ENCODE peak calls at places on chromosome 6, in seven cellular contexts. S, G, B, I, C, K and Y are unnamed samples.

GRCh38 chr6:133430530-133430929 is 189.4 kb downstream of the EYA4 start:
- DNase-seq in S (no peak), K (no peak), G (no peak), B (no peak), C (no peak), I (no peak), Y (no peak)

GRCh38 chr6:129575378-129576118 is 134.4 kb downstream of the ARHGAP18 start:
- DNase-seq in C (no peak), B (peak), G (no peak), K (no peak), I (no peak), S (no peak), Y (no peak)

GRCh38 chr6:4447646-4448315 is 312.4 kb upstream of the ECI2 start:
- DNase-seq in S (no peak), G (no peak), K (no peak), I (no peak), B (no peak), C (no peak), Y (no peak)

GRCh38 chr6:104784884-104785283 is 74.8 kb downstream of the HACE1 start:
- DNase-seq in S (no peak), B (peak), C (no peak), G (no peak), K (no peak), I (no peak), Y (no peak)

GRCh38 chr6:4610256-4610655 is 165.9 kb upstream of the CDYL start:
- DNase-seq in K (no peak), I (peak), C (no peak), S (no peak), B (peak), G (no peak), Y (no peak)

GRCh38 chr6:5108068-5108467 is 22.9 kb downstream of the PPP1R3G start:
- DNase-seq in K (no peak), B (no peak), I (no peak), S (no peak), C (no peak), G (no peak), Y (no peak)

GRCh38 chr6:118646977-118647376 is 4.4 kb downstream of the CEP85L start:
- DNase-seq in B (no peak), S (no peak), C (no peak), G (no peak), I (no peak), K (no peak), Y (no peak)

GRCh38 chr6:142856607-142856856 is 88.4 kb downstream of the HIVEP2 start:
- DNase-seq in K (no peak), C (no peak), S (no peak), B (no peak), I (no peak), G (no peak), Y (no peak)

GRCh38 chr6:107957165-107957908 is 671 bp downstream of the SEC63 start:
- DNase-seq in C (peak), K (no peak), G (peak), I (peak), S (peak), B (peak), Y (peak)

GRCh38 chr6:36241728-36242127 is 28.1 kb upstream of the PNPLA1 start:
- DNase-seq in C (peak), S (no peak), K (no peak), B (no peak), G (no peak), I (no peak), Y (no peak)

GRCh38 chr6:46949662-46950280 is 28.0 kb upstream of the ADGRF5 start:
- DNase-seq in I (peak), B (no peak), K (no peak), C (no peak), G (no peak), S (no peak), Y (no peak)

GRCh38 chr6:145539831-145540230 is 195.5 kb downstream of the EPM2A start:
- DNase-seq in C (no peak), S (no peak), K (no peak), G (no peak), I (no peak), B (no peak), Y (no peak)

GRCh38 chr6:137850816-137851602 is 16.1 kb upstream of the TNFAIP3 start:
- DNase-seq in C (no peak), B (no peak), I (no peak), G (no peak), S (no peak), K (no peak), Y (no peak)

GRCh38 chr6:147779624-147780023 is 271.1 kb downstream of the SAMD5 start:
- DNase-seq in S (no peak), K (no peak), G (no peak), B (no peak), I (no peak), C (no peak), Y (no peak)

GRCh38 chr6:145034664-145035063 is 700.7 kb downstream of the EPM2A start:
- DNase-seq in K (no peak), S (no peak), I (no peak), C (no peak), B (no peak), G (no peak), Y (no peak)

GRCh38 chr6:46985943-46986342 is 56.2 kb downstream of the ADGRF1 start:
- DNase-seq in G (no peak), C (no peak), K (no peak), S (no peak), B (peak), I (no peak), Y (no peak)

GRCh38 chr6:113009682-113010081 is 662.6 kb downstream of the RFPL4B start:
- DNase-seq in S (no peak), I (no peak), G (no peak), B (no peak), C (no peak), K (no peak), Y (no peak)

GRCh38 chr6:66328181-66328580 is 621.2 kb upstream of the EYS start:
- DNase-seq in B (no peak), S (no peak), C (no peak), G (no peak), I (no peak), K (no peak), Y (no peak)

GRCh38 chr6:11185204-11185842 is 47.1 kb downstream of the NEDD9 start:
- DNase-seq in C (no peak), I (no peak), S (no peak), B (no peak), K (no peak), G (no peak), Y (no peak)

GRCh38 chr6:143698759-143699750 is 21.3 kb downstream of the PHACTR2 start:
- DNase-seq in I (no peak), G (no peak), C (no peak), K (no peak), B (no peak), S (no peak), Y (no peak)

GRCh38 chr6:159066479-159066878 is 21.7 kb upstream of the TAGAP start:
- DNase-seq in K (no peak), C (no peak), B (no peak), G (no peak), S (no peak), I (no peak), Y (no peak)

GRCh38 chr6:31829633-31830492 is 2.3 kb downstream of the HSPA1B start:
- DNase-seq in B (peak), G (no peak), I (no peak), C (no peak), S (no peak), K (peak), Y (no peak)

GRCh38 chr6:112690497-112691202 is 343.5 kb downstream of the RFPL4B start:
- DNase-seq in B (no peak), I (no peak), G (no peak), K (peak), S (no peak), C (no peak), Y (no peak)